ENCODE peak calls at places on chromosome 3, in eight cellular contexts. A is A172, K is AG10803, N is ureter, M is NCI-H1436, X is tibial nerve, H is SW480, V is left ventricle myocardium superior. I is an unnamed sample.

GRCh38 chr3:116667791-116668190 is 41.8 kb upstream of the TUSC7 start:
- DNase-seq in H (no peak), K (no peak), V (no peak), X (no peak), M (no peak), N (no peak), A (no peak), I (no peak)

GRCh38 chr3:176167272-176167671 is 1030.0 kb downstream of the TBL1XR1 start:
- DNase-seq in V (no peak), K (no peak), H (no peak), M (no peak), A (no peak), N (peak; percentile 48), X (no peak), I (peak; percentile 94)

GRCh38 chr3:135887220-135887619 is 78.3 kb upstream of the PPP2R3A start:
- DNase-seq in M (no peak), A (peak; percentile 91), X (no peak), K (peak; percentile 63), H (no peak), N (no peak), V (no peak), I (no peak)

GRCh38 chr3:53005338-53005737 is 40.5 kb downstream of the SFMBT1 start:
- DNase-seq in V (no peak), M (no peak), H (no peak), N (no peak), X (no peak), A (no peak), K (no peak), I (no peak)

GRCh38 chr3:1269808-1270207 is 177.0 kb downstream of the CNTN6 start:
- DNase-seq in H (no peak), N (no peak), V (no peak), X (no peak), A (no peak), K (no peak), M (no peak), I (no peak)

GRCh38 chr3:197953881-197954280 is 3.9 kb downstream of the RPL35A start:
- DNase-seq in K (peak; percentile 42), H (no peak), X (no peak), M (no peak), V (no peak), N (no peak), A (peak; percentile 4), I (no peak)

GRCh38 chr3:42665050-42665878 is 11.8 kb downstream of the ZBTB47 start:
- DNase-seq in X (no peak), N (no peak), H (no peak), V (no peak), M (no peak), K (no peak), A (no peak), I (no peak)

GRCh38 chr3:197746801-197747237 is 2.9 kb upstream of the FYTTD1 start:
- DNase-seq in K (no peak), N (no peak), V (no peak), X (no peak), A (no peak), M (no peak), H (no peak), I (no peak)